ENCODE peak calls at places on chromosome 13, in five cellular contexts. Q is IMR-90, E is right cardiac atrium, N is cardiac muscle cell, S is Karpas-422. W is an unnamed sample. For H3K4me1 and H3K9me3, the result is how much of the 10 kb centered on the place peaks cover.

GRCh38 chr13:71632721-71633120 is 234.3 kb downstream of the DACH1 start:
- DNase-seq in Q (no peak), E (no peak), N (no peak), S (no peak), W (no peak)

GRCh38 chr13:101025925-101026324 is 351.3 kb upstream of the TMTC4 start:
- DNase-seq in Q (no peak), E (peak), N (no peak), S (no peak), W (peak)

GRCh38 chr13:26604784-26605183 is 47.3 kb downstream of the WASF3 start:
- DNase-seq in Q (no peak), E (peak), N (peak), S (no peak), W (no peak)

GRCh38 chr13:106530209-106530906 is 5.1 kb downstream of the EFNB2 start:
- DNase-seq in Q (no peak), E (no peak), N (no peak), S (no peak), W (no peak)

GRCh38 chr13:114145722-114146121 is 13.3 kb upstream of the RASA3 start:
- DNase-seq in Q (no peak), E (no peak), N (no peak), S (no peak), W (no peak)

GRCh38 chr13:24052547-24052981 is 108.0 kb upstream of the SPATA13 start:
- DNase-seq in Q (peak), E (peak), N (peak), S (no peak), W (peak)

GRCh38 chr13:106357198-106357597 is 178.3 kb downstream of the EFNB2 start:
- DNase-seq in Q (peak), E (no peak), N (peak), S (no peak), W (no peak)

GRCh38 chr13:52048516-52048915 is 24.0 kb downstream of the UTP14C start:
- DNase-seq in Q (peak), E (no peak), N (no peak), S (no peak), W (no peak)

GRCh38 chr13:110306960-110307696 is at the start of the genes COL4A1 and COL4A2:
- DNase-seq in Q (peak), E (peak), N (peak), S (no peak), W (peak)

GRCh38 chr13:113148407-113148806 is 10.0 kb upstream of the PROZ start:
- DNase-seq in Q (no peak), E (no peak), N (no peak), S (no peak), W (no peak)

GRCh38 chr13:99042851-99043250 is 65.0 kb upstream of the DOCK9 start:
- DNase-seq in Q (no peak), E (no peak), N (no peak), S (peak), W (no peak)
- H3K4me1 ChIP-seq in Q (under half), E (under half), N (under half), S (under half), W (under half)

DNA sequence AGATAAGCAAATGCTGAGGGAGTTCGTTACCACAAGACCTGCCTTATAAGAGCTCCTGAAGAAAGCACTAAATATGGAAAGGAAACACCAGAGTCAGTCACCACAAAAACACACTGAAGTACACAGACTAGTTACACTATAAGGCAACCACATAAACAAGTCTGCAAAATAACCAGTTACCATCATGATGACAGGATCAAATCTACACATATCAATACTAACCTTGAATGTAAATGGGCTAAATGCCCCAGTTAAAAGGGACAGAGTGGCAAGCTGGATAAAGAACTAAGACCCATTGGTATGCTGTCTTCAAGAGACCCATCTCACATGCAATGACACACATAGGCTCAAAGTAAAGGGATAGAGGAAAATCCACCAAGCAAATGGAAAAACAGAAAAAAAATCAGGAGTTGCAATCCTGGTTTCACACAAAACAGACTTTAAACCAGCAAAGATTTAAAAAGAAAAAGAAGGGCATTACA is 26.6 kb downstream of the CCDC122 start:
- DNase-seq in Q (no peak), E (no peak), N (no peak), S (no peak), W (no peak)
- H3K9me3 ChIP-seq in Q (under half), E (under half), N (under half), S (under half), W (under half)

GRCh38 chr13:46639033-46639981 is 86.3 kb downstream of the LRCH1 start:
- DNase-seq in Q (no peak), E (no peak), N (no peak), S (no peak), W (peak)
- H3K4me1 ChIP-seq in Q (under half), E (under half), N (half or more), S (under half), W (under half)

GRCh38 chr13:22427041-22427440 is 753.7 kb upstream of the SGCG start:
- DNase-seq in Q (no peak), E (no peak), N (no peak), S (no peak), W (peak)
- H3K9me3 ChIP-seq in Q (under half), E (under half), N (under half), S (under half), W (under half)

DNA sequence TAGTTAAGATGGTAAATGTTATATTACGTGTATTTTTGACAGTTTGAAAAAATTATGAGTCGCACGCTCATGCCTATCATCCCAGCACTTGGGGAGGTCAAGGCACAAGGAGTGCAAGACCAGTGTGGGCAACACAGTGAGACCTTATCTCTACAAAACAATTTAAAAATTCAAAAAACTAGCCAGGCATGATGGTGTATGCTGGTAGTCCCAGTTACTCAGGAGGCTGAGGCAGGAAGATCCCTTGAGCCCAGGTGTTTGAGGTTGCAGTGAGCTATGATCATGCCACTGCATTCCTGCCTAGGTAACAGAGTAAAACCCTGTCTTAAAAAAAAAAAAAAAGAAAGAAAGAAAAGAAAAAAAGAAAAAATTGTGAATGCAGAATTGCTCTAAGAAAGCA is 58.0 kb downstream of the TBC1D4 start:
- DNase-seq in Q (no peak), E (no peak), N (no peak), S (no peak), W (no peak)
- H3K4me1 ChIP-seq in Q (under half), E (under half), N (under half), S (under half), W (under half)

GRCh38 chr13:55230570-55230908 is 1910.2 kb upstream of the PRR20A start:
- DNase-seq in Q (no peak), E (no peak), N (no peak), S (no peak), W (peak)
- H3K9me3 ChIP-seq in Q (under half), E (under half), N (under half), S (under half), W (under half)

GRCh38 chr13:39317284-39317683 is 279.0 kb downstream of the NHLRC3 start:
- DNase-seq in Q (peak), E (peak), N (peak), S (no peak), W (no peak)
- H3K4me1 ChIP-seq in Q (under half), E (under half), N (under half), S (under half), W (under half)

DNA sequence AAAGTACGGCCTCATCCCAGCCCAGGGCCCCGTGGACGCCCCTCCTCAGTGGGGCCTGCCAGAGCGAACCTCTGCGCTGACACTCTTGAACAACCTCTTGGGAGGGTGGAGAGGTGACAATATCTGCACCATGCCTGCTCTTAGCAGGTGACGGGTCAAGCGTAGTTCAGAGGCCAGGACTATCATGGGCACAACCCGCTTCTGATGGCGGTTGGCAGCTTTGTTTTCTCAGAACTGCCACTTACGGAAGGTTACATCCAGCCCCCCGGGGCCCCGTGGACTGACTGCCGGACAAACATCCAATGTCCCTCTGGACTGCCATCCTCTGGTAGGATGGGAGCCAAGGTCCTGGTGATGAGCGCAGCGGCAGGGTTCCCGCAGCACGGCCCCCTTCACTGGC is 91.1 kb downstream of the TUBA3C start:
- DNase-seq in Q (no peak), E (no peak), N (no peak), S (no peak), W (no peak)
- H3K9me3 ChIP-seq in Q (half or more), E (under half), N (under half), S (under half), W (under half)

DNA sequence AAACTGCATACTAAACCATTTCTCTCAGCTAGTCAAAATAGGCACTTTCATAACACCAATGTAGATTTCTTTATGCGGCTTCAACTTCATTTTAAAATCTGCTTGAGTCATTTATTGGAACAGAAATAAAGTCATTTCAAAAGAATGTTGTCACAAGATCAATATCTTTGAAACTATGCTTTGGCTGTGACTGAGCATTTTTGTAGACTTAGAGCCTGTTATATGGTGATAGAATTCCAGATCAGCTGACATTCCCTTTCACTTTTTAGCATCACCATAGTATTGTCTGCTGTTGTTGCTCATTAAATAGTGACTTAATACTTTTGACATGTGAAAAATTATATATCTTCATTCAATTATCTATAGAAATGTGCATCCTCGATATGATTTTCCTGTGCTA is 279.2 kb upstream of the PRR20A start:
- DNase-seq in Q (no peak), E (no peak), N (peak), S (no peak), W (no peak)
- H3K4me1 ChIP-seq in Q (under half), E (under half), N (under half), S (under half), W (under half)

GRCh38 chr13:20499986-20500385 is 25.7 kb downstream of the CRYL1 start:
- DNase-seq in Q (peak), E (no peak), N (no peak), S (no peak), W (no peak)

GRCh38 chr13:20498659-20499058 is 27.0 kb downstream of the CRYL1 start:
- DNase-seq in Q (no peak), E (no peak), N (no peak), S (no peak), W (no peak)

GRCh38 chr13:20501548-20501947 is 24.1 kb downstream of the CRYL1 start:
- DNase-seq in Q (no peak), E (no peak), N (no peak), S (no peak), W (no peak)

GRCh38 chr13:20503088-20504083 is 22.3 kb downstream of the CRYL1 start:
- DNase-seq in Q (no peak), E (no peak), N (no peak), S (no peak), W (no peak)

DNA sequence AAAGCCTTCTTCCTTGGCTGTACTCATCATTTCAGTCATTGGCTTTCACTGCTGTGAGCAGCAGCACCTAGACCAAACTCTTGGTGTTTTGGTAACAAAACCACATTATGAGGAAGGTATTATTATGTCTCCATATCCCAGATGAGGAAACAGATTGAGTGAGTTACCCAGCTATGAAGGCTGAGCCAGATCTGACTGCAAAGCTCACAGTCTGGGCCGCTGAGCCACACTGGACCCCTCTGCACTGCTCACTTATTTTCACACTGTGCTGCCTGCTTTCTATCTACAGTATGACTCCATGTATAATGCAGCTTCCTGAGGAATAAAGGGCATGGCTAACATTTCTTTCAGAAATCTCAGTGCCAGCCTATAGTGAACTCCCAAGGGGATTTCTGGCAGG is 24.5 kb downstream of the CRYL1 start:
- DNase-seq in Q (no peak), E (no peak), N (no peak), S (no peak), W (no peak)
- H3K9me3 ChIP-seq in Q (under half), E (under half), N (under half), S (under half), W (under half)

W was measured in SJCRH30.